ENCODE peak calls at places on chromosomes 16 and 17, in five cellular contexts. One of them, this sample, is unnamed.

GRCh38 chr17:78361227-78361683 is 1.4 kb upstream of the SOCS3 start:
- DNase-seq in thoracic aorta: no peak
- DNase-seq in left cardiac atrium: no peak
- DNase-seq in stimulated activated CD8-positive, alpha-beta memory T cell treated with anti-CD3 and anti-CD28 coated beads, Interleukin-4, amount 100 ng/mL, for 24 hours: no peak
- DNase-seq in trophoblast cell: no peak
- DNase-seq in this sample: no peak

GRCh38 chr16:65540913-65541312 is 419.1 kb upstream of the CDH11 start:
- DNase-seq in thoracic aorta: no peak
- DNase-seq in left cardiac atrium: no peak
- DNase-seq in stimulated activated CD8-positive, alpha-beta memory T cell treated with anti-CD3 and anti-CD28 coated beads, Interleukin-4, amount 100 ng/mL, for 24 hours: no peak
- DNase-seq in trophoblast cell: no peak
- DNase-seq in this sample: no peak

GRCh38 chr17:35129973-35130351 is 8.5 kb downstream of the FNDC8 start:
- DNase-seq in thoracic aorta: no peak
- DNase-seq in left cardiac atrium: no peak
- DNase-seq in stimulated activated CD8-positive, alpha-beta memory T cell treated with anti-CD3 and anti-CD28 coated beads, Interleukin-4, amount 100 ng/mL, for 24 hours: no peak
- DNase-seq in trophoblast cell: no peak
- DNase-seq in this sample: no peak

GRCh38 chr17:75077490-75078096 is 10.2 kb upstream of the SLC16A5 start:
- DNase-seq in thoracic aorta: no peak
- DNase-seq in left cardiac atrium: peak; percentile 86
- DNase-seq in stimulated activated CD8-positive, alpha-beta memory T cell treated with anti-CD3 and anti-CD28 coated beads, Interleukin-4, amount 100 ng/mL, for 24 hours: peak; percentile 38
- DNase-seq in trophoblast cell: peak; percentile 51
- DNase-seq in this sample: no peak

GRCh38 chr17:83155128-83156081 is 76.0 kb downstream of the METRNL start:
- DNase-seq in thoracic aorta: no peak
- DNase-seq in left cardiac atrium: no peak
- DNase-seq in stimulated activated CD8-positive, alpha-beta memory T cell treated with anti-CD3 and anti-CD28 coated beads, Interleukin-4, amount 100 ng/mL, for 24 hours: no peak
- DNase-seq in trophoblast cell: peak; percentile 9
- DNase-seq in this sample: peak; percentile 72

GRCh38 chr17:34412022-34412421 is 49.0 kb upstream of the CCL1 start:
- DNase-seq in thoracic aorta: no peak
- DNase-seq in left cardiac atrium: no peak
- DNase-seq in stimulated activated CD8-positive, alpha-beta memory T cell treated with anti-CD3 and anti-CD28 coated beads, Interleukin-4, amount 100 ng/mL, for 24 hours: no peak
- DNase-seq in trophoblast cell: no peak
- DNase-seq in this sample: no peak

GRCh38 chr16:1056196-1056595 is 16.4 kb upstream of the SSTR5 start:
- DNase-seq in thoracic aorta: no peak
- DNase-seq in left cardiac atrium: no peak
- DNase-seq in stimulated activated CD8-positive, alpha-beta memory T cell treated with anti-CD3 and anti-CD28 coated beads, Interleukin-4, amount 100 ng/mL, for 24 hours: no peak
- DNase-seq in trophoblast cell: no peak
- DNase-seq in this sample: no peak

GRCh38 chr16:20089246-20089965 is 15.7 kb upstream of the GPR139 start:
- DNase-seq in thoracic aorta: no peak
- DNase-seq in left cardiac atrium: no peak
- DNase-seq in stimulated activated CD8-positive, alpha-beta memory T cell treated with anti-CD3 and anti-CD28 coated beads, Interleukin-4, amount 100 ng/mL, for 24 hours: no peak
- DNase-seq in trophoblast cell: no peak
- DNase-seq in this sample: no peak

GRCh38 chr16:75351183-75351582 is 82.1 kb downstream of the CFDP1 start:
- DNase-seq in thoracic aorta: no peak
- DNase-seq in left cardiac atrium: no peak
- DNase-seq in stimulated activated CD8-positive, alpha-beta memory T cell treated with anti-CD3 and anti-CD28 coated beads, Interleukin-4, amount 100 ng/mL, for 24 hours: no peak
- DNase-seq in trophoblast cell: no peak
- DNase-seq in this sample: no peak

GRCh38 chr16:29806096-29806579 is at the start of gene MAZ:
- DNase-seq in thoracic aorta: no peak
- DNase-seq in left cardiac atrium: no peak
- DNase-seq in stimulated activated CD8-positive, alpha-beta memory T cell treated with anti-CD3 and anti-CD28 coated beads, Interleukin-4, amount 100 ng/mL, for 24 hours: peak; percentile 70
- DNase-seq in trophoblast cell: no peak
- DNase-seq in this sample: no peak

GRCh38 chr16:84286568-84287220 is 8.0 kb upstream of the WFDC1 start:
- DNase-seq in thoracic aorta: no peak
- DNase-seq in left cardiac atrium: peak; percentile 82
- DNase-seq in stimulated activated CD8-positive, alpha-beta memory T cell treated with anti-CD3 and anti-CD28 coated beads, Interleukin-4, amount 100 ng/mL, for 24 hours: no peak
- DNase-seq in trophoblast cell: no peak
- DNase-seq in this sample: no peak

GRCh38 chr16:57093845-57094564 is 1.6 kb downstream of the CPNE2 start:
- DNase-seq in thoracic aorta: no peak
- DNase-seq in left cardiac atrium: peak; percentile 50
- DNase-seq in stimulated activated CD8-positive, alpha-beta memory T cell treated with anti-CD3 and anti-CD28 coated beads, Interleukin-4, amount 100 ng/mL, for 24 hours: no peak
- DNase-seq in trophoblast cell: no peak
- DNase-seq in this sample: no peak